ENCODE peak calls at places on chromosome 17, in nine cellular contexts. E is kidney; A is activated effector memory CD4-positive, alpha-beta T cell treated with Interleukin-2 at 50 U/mL for 16 hours; H is ACHN; J is activated CD8-positive, alpha-beta T cell treated with anti-CD3 and anti-CD28 coated beads, Interleukin-2, amount 10 ng/mL, durations not matched to agents 7 days and 5 days; L is D341Med; O is mammary epithelial cell; V is progenitor cell of endocrine pancreas; G is AML-193. I is an unnamed sample.

GRCh38 chr17:46003907-46004748 is 5.1 kb downstream of the STH start:
- DNase-seq in H (no peak), E (no peak), J (no peak), L (peak; percentile 58), G (no peak), O (no peak), V (no peak), A (no peak), I (no peak)

GRCh38 chr17:58388302-58389190 is 28.8 kb downstream of the RNF43 start:
- DNase-seq in L (no peak), V (no peak), G (no peak), J (no peak), H (no peak), A (no peak), E (no peak), O (no peak), I (no peak)

GRCh38 chr17:67165201-67165600 is 79.8 kb downstream of the HELZ start:
- DNase-seq in H (no peak), E (no peak), J (no peak), L (no peak), A (no peak), O (no peak), G (no peak), V (no peak), I (no peak)

GRCh38 chr17:77482375-77483127 is 341.8 kb downstream of the SEC14L1 start:
- DNase-seq in H (no peak), L (no peak), J (no peak), A (no peak), G (no peak), O (no peak), V (no peak), E (peak; percentile 58), I (no peak)

GRCh38 chr17:30235386-30236296 is at the start of gene SLC6A4:
- DNase-seq in J (no peak), E (no peak), O (peak; percentile 18), G (no peak), H (peak; percentile 17), A (no peak), L (peak; percentile 70), V (no peak), I (no peak)

GRCh38 chr17:59668816-59669215 is 38.4 kb downstream of the PTRH2 start:
- DNase-seq in O (peak; percentile 81), V (no peak), A (no peak), H (peak; percentile 98), G (peak; percentile 30), E (no peak), L (no peak), J (no peak), I (no peak)

GRCh38 chr17:49875690-49876089 is 27.8 kb upstream of the TAC4 start:
- DNase-seq in J (no peak), V (no peak), A (no peak), G (no peak), E (no peak), L (no peak), O (no peak), H (no peak), I (peak; percentile 67)

GRCh38 chr17:17606416-17607000 is 15.0 kb upstream of the PEMT start:
- DNase-seq in E (no peak), L (no peak), O (no peak), V (no peak), J (no peak), H (no peak), A (no peak), G (no peak), I (no peak)

GRCh38 chr17:50465171-50465570 is 3.5 kb downstream of the CHAD start:
- DNase-seq in G (no peak), A (no peak), J (no peak), E (no peak), L (no peak), O (no peak), H (no peak), V (no peak), I (no peak)

GRCh38 chr17:4833178-4833940 is at the start of gene MINK1:
- DNase-seq in J (peak; percentile 91), V (peak; percentile 83), H (peak; percentile 97), A (peak; percentile 88), O (peak; percentile 95), L (peak; percentile 96), G (peak; percentile 56), E (peak; percentile 96), I (peak; percentile 90)

GRCh38 chr17:50558581-50558954 is 1.9 kb upstream of the CACNA1G start:
- DNase-seq in V (no peak), O (no peak), E (no peak), A (no peak), J (no peak), H (no peak), L (no peak), G (no peak), I (peak; percentile 63)

GRCh38 chr17:40598928-40599627 is 33.8 kb upstream of the CCR7 start:
- DNase-seq in H (no peak), A (peak; percentile 25), E (peak; percentile 82), G (no peak), O (no peak), L (no peak), V (no peak), J (peak; percentile 65), I (no peak)

GRCh38 chr17:73163043-73163442 is 1.8 kb upstream of the SSTR2 start:
- DNase-seq in A (no peak), H (no peak), L (no peak), G (no peak), E (no peak), V (no peak), J (no peak), O (no peak), I (no peak)

GRCh38 chr17:4136373-4136772 is 6.5 kb downstream of the ZZEF1 start:
- DNase-seq in A (no peak), J (no peak), L (no peak), E (no peak), H (no peak), V (no peak), O (peak; percentile 22), G (no peak), I (no peak)

GRCh38 chr17:13030459-13031305 is 12.9 kb upstream of the ELAC2 start:
- DNase-seq in E (no peak), J (peak; percentile 61), O (peak; percentile 34), G (peak; percentile 9), L (peak; percentile 49), A (no peak), H (peak; percentile 58), V (peak; percentile 45), I (peak; percentile 60)

GRCh38 chr17:15883617-15884111 is 61.3 kb upstream of the ADORA2B start:
- DNase-seq in A (no peak), E (no peak), G (peak; percentile 46), O (peak; percentile 93), H (no peak), L (no peak), V (no peak), J (no peak), I (no peak)

GRCh38 chr17:75854111-75854748 is 905 bp downstream of the WBP2 start:
- DNase-seq in V (no peak), O (peak; percentile 81), J (no peak), G (no peak), E (no peak), H (peak; percentile 85), L (no peak), A (no peak), I (peak; percentile 76)

GRCh38 chr17:82062076-82062983 is 3.3 kb downstream of the DUS1L start:
- DNase-seq in J (no peak), G (no peak), E (no peak), H (no peak), O (no peak), V (no peak), L (no peak), A (no peak), I (no peak)

GRCh38 chr17:45739786-45740185 is 44.3 kb upstream of the CRHR1 start:
- DNase-seq in H (no peak), L (no peak), V (no peak), J (no peak), G (no peak), E (no peak), A (no peak), O (no peak), I (no peak)

GRCh38 chr17:41885733-41886132 is 20.5 kb upstream of the KLHL11 start:
- DNase-seq in O (no peak), G (peak; percentile 30), L (peak; percentile 70), J (no peak), V (no peak), E (no peak), A (no peak), H (peak; percentile 33), I (peak; percentile 66)

GRCh38 chr17:36203335-36203734 is 6.8 kb upstream of the CCL3L1 start:
- DNase-seq in O (no peak), L (no peak), E (no peak), A (no peak), H (no peak), J (no peak), V (no peak), G (no peak), I (no peak)

GRCh38 chr17:76232342-76232741 is 8.0 kb downstream of the RNF157 start:
- DNase-seq in G (no peak), H (no peak), L (no peak), V (no peak), J (no peak), O (peak; percentile 27), A (no peak), E (no peak), I (no peak)

GRCh38 chr17:63275318-63275967 is 170.7 kb downstream of the CYB561 start:
- DNase-seq in V (no peak), J (no peak), L (no peak), G (peak; percentile 41), A (no peak), O (peak; percentile 97), H (peak; percentile 95), E (no peak), I (no peak)

GRCh38 chr17:45314761-45315549 is 1.9 kb downstream of the MAP3K14 start:
- DNase-seq in H (peak; percentile 41), E (no peak), O (no peak), G (peak; percentile 36), A (no peak), V (no peak), L (no peak), J (no peak), I (no peak)

GRCh38 chr17:66255112-66255511 is 25.9 kb upstream of the APOH start:
- DNase-seq in H (peak; percentile 86), O (peak; percentile 69), E (no peak), A (no peak), V (no peak), G (peak; percentile 81), J (peak; percentile 67), L (peak; percentile 67), I (peak; percentile 38)

GRCh38 chr17:82152556-82153294 is 54.7 kb upstream of the FASN start:
- DNase-seq in G (no peak), V (no peak), E (peak; percentile 54), O (no peak), J (no peak), A (no peak), H (no peak), L (peak; percentile 37), I (no peak)

GRCh38 chr17:27089929-27090247 is 204.0 kb upstream of the WSB1 start:
- DNase-seq in O (no peak), G (no peak), J (no peak), H (no peak), E (no peak), A (no peak), V (no peak), L (no peak), I (no peak)

GRCh38 chr17:4837471-4838305 is 4.5 kb downstream of the MINK1 start:
- DNase-seq in J (no peak), E (peak; percentile 20), H (no peak), G (no peak), O (no peak), L (no peak), A (no peak), V (no peak), I (no peak)

I was measured in WERI-Rb-1.